ENCODE peak calls at places on chromosomes 6 and 20, in nine cellular contexts. One of them, this sample, is unnamed. For H3K4me1, the result is how much of the 10 kb centered on the place peaks cover.

GRCh38 chr20:35329435-35330139 is 37.4 kb upstream of the FAM83C start:
- DNase-seq in uterus: no peak
- DNase-seq in OCI-LY7: peak
- DNase-seq in fibroblast of lung: peak
- DNase-seq in psoas muscle: peak
- DNase-seq in tibial artery: no peak
- DNase-seq in kidney: no peak
- DNase-seq in left lung: no peak
- DNase-seq in hepatocyte: peak
- DNase-seq in this sample: peak

GRCh38 chr6:135935951-135936601 is 84.6 kb downstream of the PDE7B start:
- DNase-seq in psoas muscle: no peak
- DNase-seq in hepatocyte: no peak
- DNase-seq in left lung: no peak
- DNase-seq in uterus: no peak
- DNase-seq in OCI-LY7: no peak
- DNase-seq in fibroblast of lung: peak
- DNase-seq in tibial artery: no peak
- DNase-seq in kidney: no peak
- DNase-seq in this sample: no peak

GRCh38 chr6:159062965-159063364 is 18.2 kb upstream of the TAGAP start:
- DNase-seq in fibroblast of lung: no peak
- DNase-seq in hepatocyte: no peak
- DNase-seq in uterus: no peak
- DNase-seq in tibial artery: no peak
- DNase-seq in psoas muscle: no peak
- DNase-seq in OCI-LY7: peak
- DNase-seq in left lung: no peak
- DNase-seq in kidney: no peak
- DNase-seq in this sample: no peak

GRCh38 chr6:134551245-134551960 is 233.5 kb upstream of the SGK1 start:
- DNase-seq in kidney: no peak
- DNase-seq in fibroblast of lung: peak
- DNase-seq in uterus: no peak
- DNase-seq in psoas muscle: no peak
- DNase-seq in left lung: no peak
- DNase-seq in tibial artery: no peak
- DNase-seq in hepatocyte: no peak
- DNase-seq in OCI-LY7: no peak
- DNase-seq in this sample: no peak

GRCh38 chr6:6900566-6901204 is 207.1 kb upstream of the RREB1 start:
- DNase-seq in OCI-LY7: no peak
- DNase-seq in kidney: no peak
- DNase-seq in uterus: no peak
- DNase-seq in psoas muscle: no peak
- DNase-seq in fibroblast of lung: no peak
- DNase-seq in hepatocyte: no peak
- DNase-seq in left lung: no peak
- DNase-seq in tibial artery: no peak
- DNase-seq in this sample: no peak

GRCh38 chr20:208937-209566 is 18.0 kb upstream of the DEFB129 start:
- DNase-seq in kidney: no peak
- DNase-seq in psoas muscle: no peak
- DNase-seq in left lung: no peak
- DNase-seq in OCI-LY7: peak
- DNase-seq in hepatocyte: peak
- DNase-seq in tibial artery: no peak
- DNase-seq in uterus: no peak
- DNase-seq in fibroblast of lung: peak
- DNase-seq in this sample: peak

GRCh38 chr6:155461636-155462035 is 6.0 kb upstream of the NOX3 start:
- DNase-seq in kidney: no peak
- DNase-seq in psoas muscle: no peak
- DNase-seq in fibroblast of lung: peak
- DNase-seq in hepatocyte: no peak
- DNase-seq in OCI-LY7: no peak
- DNase-seq in left lung: no peak
- DNase-seq in uterus: no peak
- DNase-seq in tibial artery: no peak
- DNase-seq in this sample: no peak

GRCh38 chr6:28944412-28945006 is 20.7 kb upstream of the TRIM27 start:
- DNase-seq in tibial artery: no peak
- DNase-seq in psoas muscle: no peak
- DNase-seq in hepatocyte: peak
- DNase-seq in OCI-LY7: peak
- DNase-seq in left lung: no peak
- DNase-seq in kidney: no peak
- DNase-seq in uterus: peak
- DNase-seq in fibroblast of lung: peak
- DNase-seq in this sample: peak

GRCh38 chr20:40673442-40673841 is 15.6 kb downstream of the MAFB start:
- DNase-seq in OCI-LY7: no peak
- DNase-seq in tibial artery: no peak
- DNase-seq in left lung: no peak
- DNase-seq in uterus: no peak
- DNase-seq in kidney: no peak
- DNase-seq in hepatocyte: no peak
- DNase-seq in psoas muscle: no peak
- DNase-seq in fibroblast of lung: no peak
- DNase-seq in this sample: no peak

GRCh38 chr20:51678041-51678697 is 90.0 kb downstream of the ATP9A start:
- DNase-seq in OCI-LY7: no peak
- DNase-seq in hepatocyte: no peak
- DNase-seq in fibroblast of lung: no peak
- DNase-seq in psoas muscle: peak
- DNase-seq in left lung: no peak
- DNase-seq in tibial artery: no peak
- DNase-seq in uterus: no peak
- DNase-seq in kidney: no peak
- DNase-seq in this sample: no peak

GRCh38 chr20:50446351-50447101 is 63.7 kb upstream of the PTPN1 start:
- DNase-seq in left lung: no peak
- DNase-seq in OCI-LY7: no peak
- DNase-seq in hepatocyte: peak
- DNase-seq in tibial artery: no peak
- DNase-seq in fibroblast of lung: no peak
- DNase-seq in uterus: no peak
- DNase-seq in kidney: no peak
- DNase-seq in psoas muscle: no peak
- DNase-seq in this sample: no peak

GRCh38 chr20:48945840-48946514 is 24.5 kb downstream of the ARFGEF2 start:
- DNase-seq in uterus: no peak
- DNase-seq in psoas muscle: no peak
- DNase-seq in fibroblast of lung: no peak
- DNase-seq in left lung: peak
- DNase-seq in hepatocyte: peak
- DNase-seq in OCI-LY7: no peak
- DNase-seq in kidney: no peak
- DNase-seq in tibial artery: no peak
- DNase-seq in this sample: no peak

DNA sequence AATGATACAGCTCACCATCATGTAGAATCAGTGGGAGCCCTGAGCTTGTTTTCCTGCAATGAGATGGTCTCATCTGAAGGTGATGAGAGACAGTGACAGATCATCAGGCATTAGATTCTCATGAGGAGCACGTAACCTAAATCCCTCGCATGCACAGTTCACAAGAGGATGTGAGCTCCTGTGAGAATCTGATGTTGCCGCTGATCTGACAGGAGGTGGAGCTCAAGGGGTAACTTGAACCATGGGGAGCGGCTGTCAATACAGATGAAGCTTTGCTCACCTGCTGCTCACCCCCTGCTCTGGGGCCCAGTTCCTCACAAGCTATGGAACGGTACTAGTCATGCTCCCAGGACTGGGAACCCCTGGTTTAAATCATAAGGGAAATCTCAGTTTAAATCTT is 89.2 kb downstream of the THBS2 start:
- DNase-seq in left lung: no peak
- DNase-seq in fibroblast of lung: no peak
- DNase-seq in uterus: no peak
- DNase-seq in hepatocyte: no peak
- DNase-seq in psoas muscle: no peak
- DNase-seq in kidney: no peak
- DNase-seq in OCI-LY7: no peak
- DNase-seq in tibial artery: peak
- DNase-seq in this sample: no peak
- H3K27ac ChIP-seq in left lung: no peak
- H3K27ac ChIP-seq in fibroblast of lung: no peak
- H3K27ac ChIP-seq in uterus: no peak
- H3K27ac ChIP-seq in hepatocyte: no peak
- H3K27ac ChIP-seq in psoas muscle: no peak
- H3K27ac ChIP-seq in kidney: no peak
- H3K27ac ChIP-seq in OCI-LY7: no peak
- H3K27ac ChIP-seq in tibial artery: peak
- H3K27ac ChIP-seq in this sample: no peak

GRCh38 chr6:137851669-137852068 is 15.4 kb upstream of the TNFAIP3 start:
- DNase-seq in uterus: no peak
- DNase-seq in hepatocyte: no peak
- DNase-seq in psoas muscle: no peak
- DNase-seq in OCI-LY7: no peak
- DNase-seq in tibial artery: no peak
- DNase-seq in left lung: no peak
- DNase-seq in kidney: no peak
- DNase-seq in fibroblast of lung: no peak
- DNase-seq in this sample: no peak

GRCh38 chr6:137849709-137850093 is 17.4 kb upstream of the TNFAIP3 start:
- DNase-seq in uterus: no peak
- DNase-seq in hepatocyte: no peak
- DNase-seq in fibroblast of lung: no peak
- DNase-seq in tibial artery: no peak
- DNase-seq in kidney: no peak
- DNase-seq in OCI-LY7: no peak
- DNase-seq in psoas muscle: no peak
- DNase-seq in left lung: no peak
- DNase-seq in this sample: no peak

GRCh38 chr6:137850816-137851602 is 16.1 kb upstream of the TNFAIP3 start:
- DNase-seq in OCI-LY7: no peak
- DNase-seq in psoas muscle: no peak
- DNase-seq in tibial artery: no peak
- DNase-seq in uterus: no peak
- DNase-seq in left lung: no peak
- DNase-seq in hepatocyte: no peak
- DNase-seq in fibroblast of lung: no peak
- DNase-seq in kidney: no peak
- DNase-seq in this sample: no peak

GRCh38 chr6:137849076-137849708 is 17.9 kb upstream of the TNFAIP3 start:
- DNase-seq in OCI-LY7: no peak
- DNase-seq in uterus: no peak
- DNase-seq in psoas muscle: no peak
- DNase-seq in kidney: no peak
- DNase-seq in hepatocyte: no peak
- DNase-seq in tibial artery: no peak
- DNase-seq in fibroblast of lung: peak
- DNase-seq in left lung: no peak
- DNase-seq in this sample: no peak

GRCh38 chr6:137850137-137850714 is 16.8 kb upstream of the TNFAIP3 start:
- DNase-seq in fibroblast of lung: no peak
- DNase-seq in hepatocyte: no peak
- DNase-seq in psoas muscle: no peak
- DNase-seq in uterus: no peak
- DNase-seq in OCI-LY7: no peak
- DNase-seq in left lung: no peak
- DNase-seq in tibial artery: no peak
- DNase-seq in kidney: no peak
- DNase-seq in this sample: no peak
- H3K4me1 ChIP-seq in fibroblast of lung: under half
- H3K4me1 ChIP-seq in hepatocyte: under half
- H3K4me1 ChIP-seq in psoas muscle: under half
- H3K4me1 ChIP-seq in uterus: under half
- H3K4me1 ChIP-seq in OCI-LY7: under half
- H3K4me1 ChIP-seq in left lung: under half
- H3K4me1 ChIP-seq in tibial artery: under half
- H3K4me1 ChIP-seq in kidney: under half
- H3K4me1 ChIP-seq in this sample: under half

GRCh38 chr6:97059473-97059872 is 134.9 kb downstream of the KLHL32 start:
- DNase-seq in uterus: no peak
- DNase-seq in kidney: no peak
- DNase-seq in OCI-LY7: peak
- DNase-seq in psoas muscle: no peak
- DNase-seq in fibroblast of lung: peak
- DNase-seq in hepatocyte: peak
- DNase-seq in tibial artery: no peak
- DNase-seq in left lung: no peak
- DNase-seq in this sample: peak
- H3K27ac ChIP-seq in uterus: no peak
- H3K27ac ChIP-seq in kidney: no peak
- H3K27ac ChIP-seq in OCI-LY7: no peak
- H3K27ac ChIP-seq in psoas muscle: no peak
- H3K27ac ChIP-seq in fibroblast of lung: no peak
- H3K27ac ChIP-seq in hepatocyte: no peak
- H3K27ac ChIP-seq in tibial artery: no peak
- H3K27ac ChIP-seq in left lung: no peak
- H3K27ac ChIP-seq in this sample: no peak

GRCh38 chr20:45094864-45095574 is 5.9 kb downstream of the KCNS1 start:
- DNase-seq in tibial artery: no peak
- DNase-seq in left lung: no peak
- DNase-seq in fibroblast of lung: no peak
- DNase-seq in psoas muscle: no peak
- DNase-seq in uterus: no peak
- DNase-seq in hepatocyte: no peak
- DNase-seq in kidney: no peak
- DNase-seq in OCI-LY7: no peak
- DNase-seq in this sample: no peak

GRCh38 chr20:45091366-45091765 is 9.6 kb downstream of the KCNS1 start:
- DNase-seq in hepatocyte: no peak
- DNase-seq in tibial artery: no peak
- DNase-seq in kidney: no peak
- DNase-seq in OCI-LY7: no peak
- DNase-seq in uterus: no peak
- DNase-seq in fibroblast of lung: no peak
- DNase-seq in psoas muscle: no peak
- DNase-seq in left lung: no peak
- DNase-seq in this sample: no peak

GRCh38 chr20:45090481-45090880 is 10.4 kb downstream of the KCNS1 start:
- DNase-seq in fibroblast of lung: no peak
- DNase-seq in uterus: no peak
- DNase-seq in kidney: no peak
- DNase-seq in hepatocyte: no peak
- DNase-seq in psoas muscle: no peak
- DNase-seq in tibial artery: no peak
- DNase-seq in left lung: no peak
- DNase-seq in OCI-LY7: no peak
- DNase-seq in this sample: no peak

GRCh38 chr20:45094201-45094600 is 6.7 kb downstream of the KCNS1 start:
- DNase-seq in OCI-LY7: no peak
- DNase-seq in tibial artery: no peak
- DNase-seq in left lung: no peak
- DNase-seq in uterus: no peak
- DNase-seq in psoas muscle: no peak
- DNase-seq in fibroblast of lung: no peak
- DNase-seq in hepatocyte: no peak
- DNase-seq in kidney: no peak
- DNase-seq in this sample: no peak

DNA sequence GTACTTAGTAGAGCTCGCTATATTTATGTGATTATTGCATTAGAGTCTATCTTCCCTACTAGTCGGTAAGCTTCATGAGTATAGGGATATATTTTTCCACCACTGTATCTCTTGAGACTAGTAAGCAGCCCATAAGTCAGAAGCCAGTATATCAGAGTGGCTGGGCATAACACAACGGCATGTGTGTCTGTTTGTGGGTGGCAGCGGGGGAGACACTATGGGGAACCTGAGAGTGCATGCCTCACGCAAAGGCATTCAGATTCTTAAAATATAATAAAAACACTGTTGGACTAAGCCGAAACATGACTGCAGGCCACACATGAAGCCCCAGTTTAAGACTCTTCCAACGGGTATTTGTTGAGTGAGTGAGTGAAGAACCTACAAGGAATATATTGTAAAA is 8.0 kb downstream of the KCNS1 start:
- DNase-seq in fibroblast of lung: no peak
- DNase-seq in OCI-LY7: no peak
- DNase-seq in psoas muscle: no peak
- DNase-seq in kidney: no peak
- DNase-seq in hepatocyte: no peak
- DNase-seq in tibial artery: no peak
- DNase-seq in uterus: no peak
- DNase-seq in left lung: no peak
- DNase-seq in this sample: no peak
- H3K4me1 ChIP-seq in fibroblast of lung: under half
- H3K4me1 ChIP-seq in OCI-LY7: under half
- H3K4me1 ChIP-seq in psoas muscle: under half
- H3K4me1 ChIP-seq in kidney: under half
- H3K4me1 ChIP-seq in hepatocyte: under half
- H3K4me1 ChIP-seq in tibial artery: under half
- H3K4me1 ChIP-seq in uterus: under half
- H3K4me1 ChIP-seq in left lung: under half
- H3K4me1 ChIP-seq in this sample: under half

This sample was measured in CD4-positive, CD25-positive, alpha-beta regulatory T cell.